ENCODE peak calls at places on chromosomes 6 and 20, in seven cellular contexts. N is HFFc6; V is cardiac septum; J is renal cortical epithelial cell; D is stimulated activated CD4-positive, alpha-beta T cell treated with anti-CD3 and anti-CD28 coated beads, Interleukin-4, amount 100 ng/mL, for 24 hours; X is RWPE1; Y is CD8-positive, alpha-beta T cell. M is an unnamed sample.

GRCh38 chr6:133242761-133243590 is 1.8 kb downstream of the EYA4 start:
- DNase-seq in N (no peak), V (no peak), J (no peak), D (no peak), X (no peak), Y (no peak), M (peak)

GRCh38 chr6:148324297-148325007 is 18.2 kb upstream of the SASH1 start:
- DNase-seq in N (peak), V (no peak), J (peak), D (no peak), X (no peak), Y (no peak), M (no peak)

GRCh38 chr6:110618591-110619267 is 142.3 kb upstream of the SLC22A16 start:
- DNase-seq in N (peak), V (no peak), J (peak), D (no peak), X (peak), Y (no peak), M (peak)

GRCh38 chr20:25195962-25196700 is 619 bp downstream of the ENTPD6 start:
- DNase-seq in N (peak), V (no peak), J (peak), D (peak), X (peak), Y (peak), M (no peak)

GRCh38 chr6:104326173-104327001 is 533.3 kb downstream of the HACE1 start:
- DNase-seq in N (peak), V (no peak), J (peak), D (no peak), X (no peak), Y (no peak), M (peak)

GRCh38 chr6:16539086-16539931 is 222.0 kb downstream of the ATXN1 start:
- DNase-seq in N (no peak), V (no peak), J (no peak), D (no peak), X (peak), Y (no peak), M (no peak)

GRCh38 chr6:159761135-159761872 is 541 bp upstream of the ACAT2 start:
- DNase-seq in N (no peak), V (no peak), J (no peak), D (peak), X (peak), Y (peak), M (peak)

GRCh38 chr20:50099565-50099991 is 13.4 kb downstream of the UBE2V1 start:
- DNase-seq in N (no peak), V (no peak), J (no peak), D (no peak), X (no peak), Y (no peak), M (no peak)

GRCh38 chr20:43724383-43724782 is 2.4 kb downstream of the GTSF1L start:
- DNase-seq in N (no peak), V (no peak), J (no peak), D (no peak), X (no peak), Y (no peak), M (no peak)

GRCh38 chr6:7975764-7976146 is 65.2 kb upstream of the TXNDC5 start:
- DNase-seq in N (no peak), V (no peak), J (no peak), D (no peak), X (no peak), Y (no peak), M (no peak)

M was measured in LHCN-M2.